ENCODE peak calls at places on chromosomes 13 and 19, in ten cellular contexts. W, Z, L, D, G, I, V, K, U and B are unnamed samples.

GRCh38 chr13:21529102-21529893 is 70.2 kb upstream of the ZDHHC20 start:
- DNase-seq in Z (no peak), V (no peak), L (no peak), U (no peak), G (no peak), K (no peak), W (no peak), D (no peak), I (no peak), B (no peak)

GRCh38 chr19:18167975-18168645 is 5.5 kb upstream of the IFI30 start:
- DNase-seq in U (no peak), Z (peak), K (peak), G (no peak), L (peak), I (peak), V (no peak), D (peak), W (peak), B (peak)

GRCh38 chr13:67620665-67621064 is 390.5 kb upstream of the PCDH9 start:
- DNase-seq in K (no peak), Z (no peak), I (no peak), G (no peak), L (no peak), D (no peak), U (no peak), V (no peak), W (no peak), B (no peak)

GRCh38 chr19:20078696-20079095 is 896 bp downstream of the ZNF90 start:
- DNase-seq in W (no peak), D (peak), G (peak), K (peak), U (no peak), I (no peak), Z (peak), L (no peak), V (no peak), B (peak)

GRCh38 chr13:44685641-44686040 is 109.5 kb upstream of the TSC22D1 start:
- DNase-seq in U (no peak), W (no peak), L (peak), V (no peak), G (no peak), Z (no peak), K (no peak), D (no peak), I (no peak), B (no peak)

GRCh38 chr19:10568444-10568825 is 344 bp downstream of the CDKN2D start:
- DNase-seq in G (no peak), K (no peak), W (peak), L (no peak), U (no peak), V (no peak), Z (no peak), D (no peak), I (peak), B (peak)

GRCh38 chr19:46976845-46977320 is 42.8 kb upstream of the NPAS1 start:
- DNase-seq in Z (peak), I (no peak), V (no peak), K (peak), U (no peak), G (no peak), L (peak), D (peak), W (peak), B (peak)

GRCh38 chr19:58330458-58330857 is 3.7 kb downstream of the ZSCAN22 start:
- DNase-seq in I (no peak), Z (no peak), D (peak), K (no peak), V (no peak), W (peak), L (peak), U (no peak), G (no peak), B (no peak)

GRCh38 chr13:97364827-97365226 is 69.1 kb upstream of the RAP2A start:
- DNase-seq in D (no peak), U (no peak), Z (no peak), L (no peak), G (no peak), I (no peak), K (no peak), W (no peak), V (no peak), B (no peak)

GRCh38 chr19:45667620-45668341 is at the start of gene GIPR:
- DNase-seq in I (peak), W (peak), K (peak), G (no peak), Z (peak), L (no peak), U (peak), V (no peak), D (no peak), B (peak)

GRCh38 chr19:850221-850978 is 1.7 kb upstream of the ELANE start:
- DNase-seq in V (peak), Z (peak), L (no peak), I (no peak), U (no peak), K (peak), W (peak), G (peak), D (peak), B (peak)

GRCh38 chr13:21434588-21434987 is 24.5 kb downstream of the ZDHHC20 start:
- DNase-seq in I (no peak), Z (no peak), W (no peak), D (no peak), V (no peak), G (no peak), K (no peak), U (no peak), L (no peak), B (no peak)

GRCh38 chr19:38263696-38264485 is 482 bp upstream of the SPINT2 start:
- DNase-seq in W (peak), K (no peak), G (peak), Z (no peak), D (peak), I (peak), L (no peak), U (peak), V (peak), B (peak)

GRCh38 chr19:1039646-1040475 is at the start of gene ABCA7:
- DNase-seq in Z (peak), G (peak), U (peak), I (peak), V (peak), L (peak), W (peak), K (peak), D (peak), B (peak)

GRCh38 chr13:112754281-112755025 is 64.6 kb downstream of the ATP11A start:
- DNase-seq in Z (no peak), G (no peak), I (no peak), D (no peak), U (no peak), L (no peak), V (no peak), K (no peak), W (no peak), B (no peak)

GRCh38 chr19:54179921-54180452 is 7.0 kb upstream of the TMC4 start:
- DNase-seq in K (no peak), V (no peak), L (peak), I (no peak), W (peak), G (no peak), D (peak), Z (peak), U (peak), B (no peak)

GRCh38 chr19:42422576-42423461 is 4.4 kb downstream of the LIPE start:
- DNase-seq in V (no peak), W (no peak), G (no peak), U (peak), K (no peak), L (no peak), D (peak), I (peak), Z (peak), B (no peak)

GRCh38 chr13:114112826-114113322 is 19.5 kb downstream of the RASA3 start:
- DNase-seq in G (no peak), K (no peak), U (no peak), Z (no peak), V (no peak), D (no peak), W (no peak), I (no peak), L (no peak), B (peak)

GRCh38 chr19:12965017-12965811 is 4.2 kb upstream of the DAND5 start:
- DNase-seq in G (peak), V (peak), L (peak), Z (peak), K (peak), I (peak), D (peak), W (peak), U (peak), B (peak)

GRCh38 chr19:6100284-6100915 is 9.9 kb downstream of the RFX2 start:
- DNase-seq in I (no peak), V (no peak), U (no peak), G (no peak), Z (no peak), L (peak), K (peak), W (no peak), D (no peak), B (peak)
- TF ChIP-seq CTCF in I (no peak), V (no peak), U (no peak), G (no peak), Z (no peak), L (peak), K (no peak), W (no peak), D (no peak), B (no peak)

DNA sequence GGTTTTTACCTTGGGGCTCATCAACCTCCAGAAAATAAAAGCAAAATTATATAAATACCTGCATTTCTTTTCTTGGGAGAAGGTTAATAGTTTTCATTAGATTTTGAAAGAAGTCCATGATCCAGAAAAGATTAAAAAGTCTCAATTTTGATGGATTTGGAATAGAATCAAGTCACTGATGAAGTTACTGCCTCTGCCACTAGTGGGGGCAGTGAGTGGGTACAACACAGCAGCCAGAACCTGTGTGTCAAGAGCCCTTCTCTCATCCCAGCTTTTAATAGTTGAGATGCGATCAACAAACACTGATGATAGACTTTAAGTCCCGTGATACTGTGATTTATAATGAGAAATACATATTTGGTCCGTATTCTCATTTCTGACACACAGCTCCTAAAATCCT is 686.7 kb downstream of the DIAPH3 start:
- DNase-seq in I (no peak), K (no peak), Z (no peak), D (no peak), L (peak), W (no peak), U (no peak), V (no peak), G (no peak), B (no peak)
- TF ChIP-seq CTCF in I (no peak), K (no peak), Z (peak), D (peak), L (peak), W (no peak), U (peak), V (no peak), G (no peak), B (no peak)

DNA sequence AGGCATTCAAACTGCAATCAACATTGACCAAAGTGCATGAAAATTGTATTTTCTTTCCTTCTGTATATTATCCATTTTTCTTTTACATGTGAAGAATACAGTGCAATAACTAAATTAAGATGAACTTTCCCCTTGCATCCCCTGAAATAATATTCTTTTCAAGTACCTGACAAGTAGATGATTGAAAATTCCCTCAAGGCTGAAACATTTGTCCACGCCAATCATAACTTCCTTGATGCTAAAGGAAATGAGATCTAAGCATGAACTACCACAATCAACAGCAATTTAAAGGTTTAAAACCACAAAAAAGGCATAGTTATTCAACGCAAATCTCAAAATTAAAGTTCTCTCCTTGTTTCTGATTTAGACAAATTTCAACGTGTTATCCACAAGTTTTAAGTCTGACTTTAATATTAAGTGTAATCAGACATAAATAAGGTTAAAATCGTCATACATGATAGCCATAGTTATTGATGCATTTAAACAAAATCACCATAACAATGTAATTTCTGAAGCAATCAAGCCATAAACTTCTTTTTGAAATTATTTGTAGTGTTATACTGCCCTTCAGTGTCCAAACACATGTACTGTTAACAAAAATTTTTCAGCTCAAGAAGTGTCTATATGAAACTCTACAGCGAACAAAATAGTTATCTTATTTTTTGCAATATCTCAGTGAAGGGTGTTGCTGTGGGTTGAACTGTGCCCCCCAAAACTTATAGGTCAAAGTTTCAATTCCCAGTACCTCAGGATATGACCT is 169.5 kb downstream of the DCLK1 start:
- DNase-seq in D (peak), K (no peak), V (no peak), W (no peak), Z (no peak), G (no peak), I (no peak), U (no peak), L (no peak), B (no peak)
- TF ChIP-seq CTCF in D (peak), K (peak), V (peak), W (no peak), Z (no peak), G (no peak), I (no peak), U (no peak), L (no peak), B (no peak)

DNA sequence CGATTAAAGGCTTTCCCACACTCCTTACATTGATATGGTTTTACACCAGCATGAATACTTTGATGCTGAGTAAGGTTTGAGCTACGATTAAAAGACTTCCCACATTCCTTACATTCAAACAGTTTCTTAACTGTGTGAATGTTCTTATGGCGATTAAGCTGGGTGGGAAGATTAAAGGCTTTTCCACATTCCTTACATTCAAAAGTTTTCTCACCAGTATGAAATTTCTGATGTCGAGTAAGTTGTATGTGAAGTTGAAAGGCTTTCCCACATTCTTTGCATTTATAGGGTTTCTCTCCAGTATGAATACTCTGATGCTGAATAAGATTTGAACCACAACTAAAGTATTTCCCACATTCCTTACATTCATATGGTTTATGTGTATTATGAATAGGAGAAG is 20.0 kb downstream of the ZNF780B start:
- DNase-seq in D (no peak), Z (no peak), U (no peak), L (no peak), I (no peak), G (no peak), V (no peak), K (no peak), W (no peak), B (no peak)
- TF ChIP-seq CTCF in D (no peak), Z (no peak), U (no peak), L (no peak), I (no peak), G (no peak), V (no peak), K (no peak), W (no peak), B (no peak)

DNA sequence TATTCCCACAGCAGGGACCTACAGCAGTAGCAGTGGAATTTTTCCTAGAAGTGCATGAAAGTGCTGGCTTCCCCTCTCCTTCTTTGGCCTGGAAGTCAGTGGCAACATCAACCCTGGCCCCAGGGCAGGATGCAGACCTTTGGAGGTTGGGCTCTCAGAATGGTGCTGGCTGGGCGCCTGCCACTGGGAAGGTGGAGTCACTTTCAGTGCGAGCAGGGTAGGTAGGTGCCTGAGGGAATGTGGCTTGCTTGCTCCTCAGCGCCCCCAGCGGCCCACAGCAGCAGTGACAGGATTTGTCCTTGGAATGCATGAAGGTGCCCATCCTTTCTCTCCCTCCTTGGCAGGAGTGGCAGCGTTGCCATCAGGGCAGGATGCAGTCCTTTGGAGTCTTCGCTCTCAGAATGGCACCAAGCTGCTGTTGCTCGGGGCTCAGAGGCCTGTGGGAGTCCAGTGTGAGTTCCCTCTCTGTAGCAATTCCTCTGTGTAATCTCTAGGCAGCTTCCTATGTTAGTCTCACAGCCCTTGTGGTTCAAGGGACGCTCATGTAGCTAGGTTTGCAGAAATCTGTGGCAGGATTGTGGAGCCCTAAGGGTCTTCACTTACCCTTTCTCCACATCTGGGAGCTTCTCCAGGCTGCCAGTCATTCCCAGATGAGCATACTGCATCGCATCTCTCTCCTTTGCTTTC is 354.4 kb upstream of the DACH1 start:
- DNase-seq in W (no peak), Z (peak), D (no peak), K (peak), I (no peak), G (no peak), U (no peak), L (peak), V (no peak), B (no peak)
- TF ChIP-seq CTCF in W (no peak), Z (peak), D (peak), K (no peak), I (no peak), G (no peak), U (peak), L (peak), V (no peak), B (peak)

DNA sequence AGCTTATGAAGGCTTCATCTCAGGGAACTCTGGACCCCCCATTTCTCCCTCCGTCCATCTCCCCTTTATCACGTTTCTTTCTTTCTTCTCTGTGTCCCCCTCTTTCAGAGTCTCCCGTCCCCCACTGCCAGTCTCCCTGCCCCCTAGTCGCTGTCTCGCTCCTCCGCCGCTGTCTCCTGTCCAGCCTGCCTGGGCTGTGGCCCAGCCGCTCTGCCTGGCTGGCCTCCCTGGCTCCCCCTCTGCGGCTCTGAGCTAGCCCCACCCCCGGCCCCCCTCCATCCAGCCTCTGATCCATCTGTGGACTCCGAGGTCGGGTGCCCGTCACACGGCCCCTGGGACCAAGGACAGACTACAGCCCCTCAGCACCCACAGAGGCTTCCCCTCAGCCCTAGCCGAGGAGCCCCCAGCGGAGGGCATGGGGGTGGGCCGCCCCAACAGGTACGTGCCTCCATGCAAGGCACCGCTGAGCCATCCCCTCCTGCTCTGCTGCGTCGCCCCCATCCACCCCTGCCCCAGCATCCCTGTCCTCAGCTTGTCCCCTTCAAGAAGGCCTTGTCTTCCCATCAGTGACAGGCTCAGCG is 1.1 kb upstream of the KCNJ14 start:
- DNase-seq in W (no peak), G (no peak), Z (no peak), I (no peak), U (no peak), D (no peak), L (no peak), K (no peak), V (no peak), B (no peak)
- TF ChIP-seq CTCF in W (no peak), G (no peak), Z (no peak), I (no peak), U (no peak), D (no peak), L (no peak), K (no peak), V (no peak), B (no peak)

DNA sequence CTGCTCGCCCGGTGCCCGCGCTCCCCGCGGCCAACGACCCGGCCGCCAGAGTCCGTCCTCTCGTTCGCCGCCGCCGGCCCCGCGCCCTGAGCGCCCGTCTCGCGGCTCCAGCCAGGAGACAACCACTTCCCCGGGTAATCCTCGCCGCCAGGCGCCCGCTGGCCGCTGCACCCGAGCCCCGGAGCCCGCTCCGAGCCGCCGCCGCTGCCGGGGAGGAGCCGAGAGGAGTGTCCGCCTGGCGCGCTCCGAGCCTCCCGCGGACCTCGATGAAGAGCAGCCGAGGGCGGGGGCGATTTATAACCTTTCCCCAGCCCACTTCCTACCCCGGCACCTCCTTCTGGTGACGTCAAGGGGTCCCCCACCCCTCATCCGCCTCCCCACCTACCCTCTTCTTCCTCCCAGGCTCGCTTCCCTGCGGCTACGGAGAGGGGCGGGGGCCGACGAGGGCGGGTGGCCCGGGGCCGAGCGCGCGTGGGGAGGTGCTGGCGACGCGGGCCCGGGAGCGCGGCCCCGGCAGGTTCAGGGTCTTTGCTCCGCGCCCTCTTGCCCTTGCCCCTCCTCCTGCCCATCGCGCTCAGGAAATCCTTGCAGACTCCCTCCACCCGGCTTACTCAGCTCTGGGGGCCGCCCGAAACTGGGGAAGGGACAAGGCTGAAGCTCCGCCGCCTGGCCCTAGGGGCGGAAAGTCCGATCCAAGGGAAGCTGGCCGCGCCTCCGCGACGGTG is at the start of gene FLT1:
- DNase-seq in V (no peak), U (peak), Z (peak), W (peak), L (peak), D (no peak), G (no peak), I (no peak), K (peak), B (peak)
- TF ChIP-seq CTCF in V (no peak), U (no peak), Z (no peak), W (no peak), L (peak), D (no peak), G (no peak), I (no peak), K (no peak), B (no peak)

GRCh38 chr19:28727835-28728159 is 485.2 kb downstream of the UQCRFS1 start:
- DNase-seq in I (no peak), Z (no peak), L (no peak), V (no peak), K (no peak), G (no peak), D (no peak), U (no peak), W (no peak), B (no peak)

GRCh38 chr19:28731113-28731512 is 481.8 kb downstream of the UQCRFS1 start:
- DNase-seq in I (no peak), W (no peak), V (no peak), K (no peak), U (no peak), G (no peak), L (no peak), D (no peak), Z (no peak), B (no peak)

GRCh38 chr19:28726533-28726932 is 486.4 kb downstream of the UQCRFS1 start:
- DNase-seq in D (no peak), I (no peak), U (no peak), L (no peak), K (no peak), W (no peak), V (no peak), Z (no peak), G (no peak), B (no peak)

GRCh38 chr19:28731577-28731976 is 481.4 kb downstream of the UQCRFS1 start:
- DNase-seq in I (no peak), Z (no peak), U (no peak), D (no peak), W (no peak), L (no peak), G (no peak), V (no peak), K (no peak), B (no peak)

GRCh38 chr19:28727133-28727834 is 485.7 kb downstream of the UQCRFS1 start:
- DNase-seq in L (no peak), Z (peak), W (no peak), V (no peak), I (peak), D (peak), K (peak), G (no peak), U (no peak), B (no peak)
- TF ChIP-seq CTCF in L (no peak), Z (peak), W (no peak), V (no peak), I (no peak), D (peak), K (no peak), G (no peak), U (no peak), B (no peak)